ENCODE peak calls at places on chromosomes 12 and 14, in eight cellular contexts. F, B, R, N, X, V, L and I are unnamed samples.

GRCh38 chr12:4829793-4830162 is 79.9 kb upstream of the KCNA1 start:
- DNase-seq in F (no peak), B (no peak), R (no peak), N (no peak), X (no peak), V (peak), L (no peak), I (no peak)

GRCh38 chr14:50943943-50944646 is at the start of gene PYGL:
- DNase-seq in F (peak), B (peak), R (peak), N (no peak), X (peak), V (peak), L (peak), I (peak)

GRCh38 chr12:132268674-132269073 is 60.7 kb downstream of the GALNT9 start:
- DNase-seq in F (no peak), B (no peak), R (no peak), N (no peak), X (no peak), V (peak), L (no peak), I (no peak)

GRCh38 chr12:53695148-53696138 is 19.6 kb upstream of the ATP5MC2 start:
- DNase-seq in F (peak), B (no peak), R (peak), N (peak), X (peak), V (no peak), L (peak), I (no peak)

GRCh38 chr12:124509676-124510300 is 57.6 kb downstream of the NCOR2 start:
- DNase-seq in F (peak), B (peak), R (no peak), N (no peak), X (peak), V (no peak), L (no peak), I (no peak)

GRCh38 chr14:60094306-60094897 is 2.7 kb downstream of the PCNX4 start:
- DNase-seq in F (no peak), B (no peak), R (peak), N (no peak), X (peak), V (no peak), L (no peak), I (no peak)

GRCh38 chr12:78540621-78541336 is 323.8 kb upstream of the SYT1 start:
- DNase-seq in F (no peak), B (no peak), R (no peak), N (no peak), X (peak), V (no peak), L (no peak), I (no peak)

GRCh38 chr14:32382704-32383103 is 53.6 kb downstream of the AKAP6 start:
- DNase-seq in F (no peak), B (no peak), R (no peak), N (no peak), X (peak), V (no peak), L (no peak), I (no peak)

GRCh38 chr14:40989260-40989659 is 617.4 kb upstream of the LRFN5 start:
- DNase-seq in F (no peak), B (no peak), R (no peak), N (no peak), X (no peak), V (no peak), L (no peak), I (no peak)

GRCh38 chr14:103273145-103273846 is 60.7 kb upstream of the EIF5 start:
- DNase-seq in F (no peak), B (no peak), R (no peak), N (no peak), X (no peak), V (no peak), L (no peak), I (no peak)

GRCh38 chr12:15220451-15220850 is 766 bp downstream of the RERG start:
- DNase-seq in F (no peak), B (peak), R (no peak), N (no peak), X (no peak), V (no peak), L (no peak), I (no peak)

GRCh38 chr12:130839770-130840355 is 813 bp upstream of the STX2 start:
- DNase-seq in F (no peak), B (no peak), R (no peak), N (no peak), X (no peak), V (no peak), L (peak), I (no peak)

GRCh38 chr12:130127909-130128763 is 34.1 kb upstream of the FZD10 start:
- DNase-seq in F (no peak), B (peak), R (no peak), N (no peak), X (no peak), V (no peak), L (no peak), I (no peak)

GRCh38 chr14:90545966-90546751 is 149.3 kb downstream of the CALM1 start:
- DNase-seq in F (peak), B (no peak), R (no peak), N (no peak), X (no peak), V (no peak), L (no peak), I (no peak)